ENCODE peak calls at places on chromosomes 2 and 18, in four cellular contexts. One of them, this sample, is unnamed.

GRCh38 chr2:88180594-88181240 is 10.6 kb downstream of the THNSL2 start:
- DNase-seq in HCT116: no peak
- DNase-seq in breast epithelium: no peak
- DNase-seq in IMR-90: peak; percentile 2
- DNase-seq in this sample: no peak

GRCh38 chr18:336753-337152 is 68.9 kb upstream of the THOC1 start:
- DNase-seq in HCT116: no peak
- DNase-seq in breast epithelium: no peak
- DNase-seq in IMR-90: no peak
- DNase-seq in this sample: no peak

GRCh38 chr18:10298346-10298745 is 156.1 kb upstream of the APCDD1 start:
- DNase-seq in HCT116: no peak
- DNase-seq in breast epithelium: no peak
- DNase-seq in IMR-90: no peak
- DNase-seq in this sample: no peak

GRCh38 chr18:62389761-62390481 is 64.8 kb downstream of the TNFRSF11A start:
- DNase-seq in HCT116: no peak
- DNase-seq in breast epithelium: no peak
- DNase-seq in IMR-90: no peak
- DNase-seq in this sample: no peak

GRCh38 chr2:25381502-25381901 is 39.8 kb upstream of the DNMT3A start:
- DNase-seq in HCT116: no peak
- DNase-seq in breast epithelium: peak; percentile 24
- DNase-seq in IMR-90: no peak
- DNase-seq in this sample: no peak

GRCh38 chr2:68505603-68506159 is 38.3 kb downstream of the APLF start:
- DNase-seq in HCT116: no peak
- DNase-seq in breast epithelium: no peak
- DNase-seq in IMR-90: no peak
- DNase-seq in this sample: no peak

GRCh38 chr2:25664531-25665307 is 8.7 kb downstream of the DTNB start:
- DNase-seq in HCT116: peak; percentile 68
- DNase-seq in breast epithelium: no peak
- DNase-seq in IMR-90: peak; percentile 74
- DNase-seq in this sample: no peak

GRCh38 chr18:58788971-58789797 is 75.5 kb upstream of the ZNF532 start:
- DNase-seq in HCT116: no peak
- DNase-seq in breast epithelium: no peak
- DNase-seq in IMR-90: peak; percentile 84
- DNase-seq in this sample: peak; percentile 42

GRCh38 chr18:65436430-65436829 is 314.4 kb upstream of the CDH7 start:
- DNase-seq in HCT116: no peak
- DNase-seq in breast epithelium: no peak
- DNase-seq in IMR-90: no peak
- DNase-seq in this sample: no peak

GRCh38 chr2:25993049-25993448 is 10.8 kb upstream of the KIF3C start:
- DNase-seq in HCT116: no peak
- DNase-seq in breast epithelium: no peak
- DNase-seq in IMR-90: no peak
- DNase-seq in this sample: no peak

GRCh38 chr2:1744446-1745170 is at the start of gene PXDN:
- DNase-seq in HCT116: no peak
- DNase-seq in breast epithelium: peak; percentile 56
- DNase-seq in IMR-90: peak; percentile 65
- DNase-seq in this sample: no peak

GRCh38 chr18:8507361-8507760 is 101.9 kb upstream of the RAB12 start:
- DNase-seq in HCT116: peak; percentile 3
- DNase-seq in breast epithelium: no peak
- DNase-seq in IMR-90: peak; percentile 4
- DNase-seq in this sample: no peak

GRCh38 chr2:222214885-222215284 is 83.9 kb downstream of the PAX3 start:
- DNase-seq in HCT116: no peak
- DNase-seq in breast epithelium: no peak
- DNase-seq in IMR-90: no peak
- DNase-seq in this sample: no peak

GRCh38 chr2:133641497-133641896 is 73.2 kb upstream of the NCKAP5 start:
- DNase-seq in HCT116: peak; percentile 55
- DNase-seq in breast epithelium: peak; percentile 89
- DNase-seq in IMR-90: peak; percentile 29
- DNase-seq in this sample: no peak

GRCh38 chr2:241598487-241598886 is 38.5 kb downstream of the THAP4 start:
- DNase-seq in HCT116: peak; percentile 27
- DNase-seq in breast epithelium: no peak
- DNase-seq in IMR-90: no peak
- DNase-seq in this sample: no peak

GRCh38 chr18:70384181-70384790 is 95.4 kb downstream of the SOCS6 start:
- DNase-seq in HCT116: peak; percentile 92
- DNase-seq in breast epithelium: no peak
- DNase-seq in IMR-90: peak; percentile 87
- DNase-seq in this sample: peak; percentile 66

GRCh38 chr2:20868377-20868776 is 45.5 kb upstream of the LDAH start:
- DNase-seq in HCT116: no peak
- DNase-seq in breast epithelium: no peak
- DNase-seq in IMR-90: no peak
- DNase-seq in this sample: no peak

DNA sequence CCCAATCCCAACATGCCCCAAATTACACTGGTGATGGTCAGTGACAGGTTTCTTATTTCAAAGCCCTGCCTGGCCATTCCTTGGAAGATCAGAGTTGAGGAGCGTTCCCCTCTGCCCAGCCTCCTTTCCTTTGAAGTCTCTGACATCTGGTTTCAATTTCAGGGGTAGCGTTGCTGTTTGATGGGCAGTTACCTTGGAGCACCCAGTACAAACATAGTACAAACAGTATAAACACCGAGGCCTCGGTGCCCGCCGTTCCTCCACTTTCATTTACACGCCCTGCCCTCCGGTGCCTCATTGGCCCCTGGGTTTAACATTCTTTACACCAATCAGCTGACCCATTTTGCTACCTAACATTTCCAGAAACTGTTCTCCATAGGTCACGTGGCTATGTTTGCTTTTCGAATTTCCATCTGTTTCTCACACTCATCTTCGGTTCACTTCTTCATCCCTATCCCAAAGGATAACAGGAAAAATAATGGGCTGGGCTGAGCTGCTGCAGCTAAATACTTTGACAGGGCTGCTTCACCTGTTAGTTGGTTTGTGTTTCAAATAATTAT is 65.6 kb downstream of the NRP2 start:
- DNase-seq in HCT116: no peak
- DNase-seq in breast epithelium: no peak
- DNase-seq in IMR-90: no peak
- DNase-seq in this sample: no peak
- H3K4me3 ChIP-seq in HCT116: no peak overlapping the region
- H3K4me3 ChIP-seq in breast epithelium: no peak overlapping the region
- H3K4me3 ChIP-seq in IMR-90: no peak overlapping the region
- H3K4me3 ChIP-seq in this sample: no peak overlapping the region

GRCh38 chr2:235936493-235936892 is 231.7 kb downstream of the GBX2 start:
- DNase-seq in HCT116: no peak
- DNase-seq in breast epithelium: peak; percentile 25
- DNase-seq in IMR-90: no peak
- DNase-seq in this sample: no peak
- TF ChIP-seq CTCF in HCT116: peak; percentile 72
- TF ChIP-seq CTCF in breast epithelium: no peak
- TF ChIP-seq CTCF in IMR-90: peak; percentile 19
- TF ChIP-seq CTCF in this sample: peak; percentile 57

DNA sequence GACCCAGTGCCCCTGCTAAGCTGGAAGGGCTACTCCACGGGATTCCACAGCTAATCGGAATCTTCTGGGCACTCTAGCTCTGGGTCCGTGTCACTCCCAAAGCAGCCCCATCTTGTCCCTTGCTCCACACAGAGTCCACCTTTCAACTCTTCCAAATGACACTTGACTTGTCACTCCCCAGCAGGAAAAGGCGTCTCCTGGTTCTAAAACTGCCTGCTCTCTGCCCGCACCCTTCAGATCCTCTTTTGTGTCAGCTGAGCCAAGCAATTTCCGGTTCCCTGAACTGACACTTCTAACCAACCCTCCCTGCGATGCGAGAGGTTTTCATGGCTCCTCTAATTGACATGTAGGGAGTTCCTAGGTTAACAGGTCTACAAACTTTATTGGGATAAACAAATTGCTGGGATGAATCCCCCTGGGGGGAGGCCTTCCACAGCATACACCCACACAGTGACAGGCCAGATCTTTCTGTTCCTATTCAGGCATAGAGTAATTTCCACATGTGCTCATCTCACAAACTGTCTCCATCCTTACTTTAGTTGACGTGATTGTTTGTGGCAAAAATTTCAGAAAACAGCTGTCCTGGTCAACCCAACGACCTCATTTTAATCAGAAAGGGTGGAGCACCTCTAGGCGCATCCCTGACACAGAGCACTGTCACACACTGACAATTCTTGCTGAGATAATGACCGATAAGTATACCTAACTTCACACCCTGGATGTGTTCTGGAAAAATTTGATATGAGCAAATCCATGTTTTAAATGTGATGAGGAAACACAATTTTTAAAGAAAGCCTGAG is 104.9 kb downstream of the RBMS1 start:
- DNase-seq in HCT116: no peak
- DNase-seq in breast epithelium: no peak
- DNase-seq in IMR-90: no peak
- DNase-seq in this sample: no peak
- H3K4me3 ChIP-seq in HCT116: no peak overlapping the region
- H3K4me3 ChIP-seq in breast epithelium: no peak overlapping the region
- H3K4me3 ChIP-seq in IMR-90: no peak overlapping the region
- H3K4me3 ChIP-seq in this sample: peak overlapping the region; percentile 5

GRCh38 chr2:203909192-203909945 is 27.2 kb upstream of the ICOS start:
- DNase-seq in HCT116: peak; percentile 13
- DNase-seq in breast epithelium: no peak
- DNase-seq in IMR-90: peak; percentile 80
- DNase-seq in this sample: peak; percentile 32

GRCh38 chr2:203908344-203909185 is 28.0 kb upstream of the ICOS start:
- DNase-seq in HCT116: no peak
- DNase-seq in breast epithelium: no peak
- DNase-seq in IMR-90: no peak
- DNase-seq in this sample: no peak

GRCh38 chr2:203905661-203906060 is 30.9 kb upstream of the ICOS start:
- DNase-seq in HCT116: no peak
- DNase-seq in breast epithelium: no peak
- DNase-seq in IMR-90: peak; percentile 33
- DNase-seq in this sample: no peak

GRCh38 chr2:203913947-203914346 is 22.6 kb upstream of the ICOS start:
- DNase-seq in HCT116: no peak
- DNase-seq in breast epithelium: no peak
- DNase-seq in IMR-90: no peak
- DNase-seq in this sample: no peak

DNA sequence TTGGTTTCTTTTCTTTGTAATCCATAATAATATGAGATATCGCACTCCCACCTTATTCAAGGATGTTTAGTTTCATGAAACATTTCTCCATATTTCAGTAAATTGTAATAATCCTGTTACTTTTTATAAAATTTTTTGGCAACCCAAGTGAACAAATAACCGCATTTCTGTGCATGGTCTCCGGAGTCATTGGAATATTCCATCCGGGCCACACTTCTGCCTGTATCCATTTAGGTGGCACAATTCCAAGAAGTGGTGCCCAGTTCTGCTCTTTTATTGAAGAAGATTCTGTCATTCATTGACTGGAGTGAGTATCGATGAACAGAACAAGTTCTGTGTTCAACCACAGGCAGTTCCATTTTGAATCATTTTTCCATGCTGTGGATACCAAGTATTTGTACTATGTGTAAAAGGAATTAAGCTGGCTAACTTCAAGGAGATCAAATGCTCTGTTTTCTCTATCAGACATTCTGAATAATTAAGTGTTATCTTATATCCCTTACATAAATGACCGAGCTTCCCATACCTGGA is 26.6 kb upstream of the ICOS start:
- DNase-seq in HCT116: no peak
- DNase-seq in breast epithelium: no peak
- DNase-seq in IMR-90: no peak
- DNase-seq in this sample: no peak
- TF ChIP-seq CTCF in HCT116: no peak
- TF ChIP-seq CTCF in breast epithelium: no peak
- TF ChIP-seq CTCF in IMR-90: no peak
- TF ChIP-seq CTCF in this sample: no peak

GRCh38 chr2:63059434-63060078 is 8.9 kb downstream of the OTX1 start:
- DNase-seq in HCT116: no peak
- DNase-seq in breast epithelium: no peak
- DNase-seq in IMR-90: no peak
- DNase-seq in this sample: no peak
- H3K4me3 ChIP-seq in HCT116: no peak overlapping the region
- H3K4me3 ChIP-seq in breast epithelium: no peak overlapping the region
- H3K4me3 ChIP-seq in IMR-90: no peak overlapping the region
- H3K4me3 ChIP-seq in this sample: no peak overlapping the region

GRCh38 chr2:78351208-78351607 is 674.3 kb upstream of the REG3G start:
- DNase-seq in HCT116: no peak
- DNase-seq in breast epithelium: no peak
- DNase-seq in IMR-90: no peak
- DNase-seq in this sample: no peak
- TF ChIP-seq CTCF in HCT116: no peak
- TF ChIP-seq CTCF in breast epithelium: no peak
- TF ChIP-seq CTCF in IMR-90: no peak
- TF ChIP-seq CTCF in this sample: no peak

GRCh38 chr2:207950761-207951114 is 74.6 kb downstream of the PLEKHM3 start:
- DNase-seq in HCT116: no peak
- DNase-seq in breast epithelium: no peak
- DNase-seq in IMR-90: no peak
- DNase-seq in this sample: no peak
- H3K4me3 ChIP-seq in HCT116: no peak overlapping the region
- H3K4me3 ChIP-seq in breast epithelium: no peak overlapping the region
- H3K4me3 ChIP-seq in IMR-90: no peak overlapping the region
- H3K4me3 ChIP-seq in this sample: no peak overlapping the region

DNA sequence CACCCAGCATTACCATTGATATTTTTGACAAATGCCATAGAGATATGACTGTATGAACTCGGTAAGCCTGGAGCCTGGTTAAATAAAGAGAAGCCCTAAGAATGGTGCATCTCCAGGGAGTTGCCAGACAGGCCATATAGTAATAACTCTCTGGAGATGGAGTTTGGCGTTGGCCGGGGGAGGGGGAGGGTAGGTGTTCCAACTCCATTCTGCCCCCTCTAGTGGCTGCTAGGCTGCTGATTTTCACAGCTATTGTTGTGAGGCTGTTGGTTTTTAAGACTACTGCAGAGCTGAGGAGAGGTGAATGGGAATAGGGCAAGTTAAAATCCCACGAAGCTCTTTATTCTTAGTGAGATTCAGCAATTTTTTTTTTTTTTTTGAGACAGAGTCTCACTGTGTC is 99.9 kb downstream of the GALNT14 start:
- DNase-seq in HCT116: no peak
- DNase-seq in breast epithelium: no peak
- DNase-seq in IMR-90: no peak
- DNase-seq in this sample: no peak
- TF ChIP-seq CTCF in HCT116: no peak
- TF ChIP-seq CTCF in breast epithelium: no peak
- TF ChIP-seq CTCF in IMR-90: no peak
- TF ChIP-seq CTCF in this sample: no peak

This sample was measured in HFF-Myc.